ENCODE peak calls at places on chromosome 4, in eight cellular contexts. One of them, this sample, is unnamed.

GRCh38 chr4:26087108-26087507 is 173.1 kb downstream of the SMIM20 start:
- DNase-seq in NCI-H2029: no peak
- DNase-seq in GM06990: no peak
- DNase-seq in head of caudate nucleus: no peak
- DNase-seq in NCI-H1105: no peak
- DNase-seq in NCI-H2171 treated with DMSO at 0.1 percent for 48 hours: no peak
- DNase-seq in MCF 10A: no peak
- DNase-seq in HCEC 1CT: no peak
- DNase-seq in this sample: no peak

GRCh38 chr4:98150092-98150761 is 7.0 kb upstream of the STPG2 start:
- DNase-seq in NCI-H2029: no peak
- DNase-seq in GM06990: no peak
- DNase-seq in head of caudate nucleus: no peak
- DNase-seq in NCI-H1105: no peak
- DNase-seq in NCI-H2171 treated with DMSO at 0.1 percent for 48 hours: peak; percentile 7
- DNase-seq in MCF 10A: peak; percentile 20
- DNase-seq in HCEC 1CT: peak; percentile 2
- DNase-seq in this sample: peak; percentile 40

GRCh38 chr4:89657931-89658700 is 178.8 kb downstream of the SNCA start:
- DNase-seq in NCI-H2029: no peak
- DNase-seq in GM06990: peak; percentile 29
- DNase-seq in head of caudate nucleus: no peak
- DNase-seq in NCI-H1105: no peak
- DNase-seq in NCI-H2171 treated with DMSO at 0.1 percent for 48 hours: peak; percentile 24
- DNase-seq in MCF 10A: peak; percentile 53
- DNase-seq in HCEC 1CT: peak; percentile 33
- DNase-seq in this sample: peak; percentile 54

GRCh38 chr4:80413096-80413495 is 77.6 kb downstream of the CFAP299 start:
- DNase-seq in NCI-H2029: no peak
- DNase-seq in GM06990: no peak
- DNase-seq in head of caudate nucleus: no peak
- DNase-seq in NCI-H1105: no peak
- DNase-seq in NCI-H2171 treated with DMSO at 0.1 percent for 48 hours: no peak
- DNase-seq in MCF 10A: no peak
- DNase-seq in HCEC 1CT: no peak
- DNase-seq in this sample: no peak

GRCh38 chr4:106569151-106570029 is 200.8 kb upstream of the GIMD1 start:
- DNase-seq in NCI-H2029: no peak
- DNase-seq in GM06990: no peak
- DNase-seq in head of caudate nucleus: no peak
- DNase-seq in NCI-H1105: no peak
- DNase-seq in NCI-H2171 treated with DMSO at 0.1 percent for 48 hours: no peak
- DNase-seq in MCF 10A: no peak
- DNase-seq in HCEC 1CT: peak; percentile 37
- DNase-seq in this sample: no peak

GRCh38 chr4:185997287-185997686 is 71.7 kb upstream of the TLR3 start:
- DNase-seq in NCI-H2029: no peak
- DNase-seq in GM06990: no peak
- DNase-seq in head of caudate nucleus: no peak
- DNase-seq in NCI-H1105: no peak
- DNase-seq in NCI-H2171 treated with DMSO at 0.1 percent for 48 hours: no peak
- DNase-seq in MCF 10A: no peak
- DNase-seq in HCEC 1CT: no peak
- DNase-seq in this sample: no peak

GRCh38 chr4:174119051-174119450 is 164.4 kb downstream of the FBXO8 start:
- DNase-seq in NCI-H2029: no peak
- DNase-seq in GM06990: no peak
- DNase-seq in head of caudate nucleus: no peak
- DNase-seq in NCI-H1105: no peak
- DNase-seq in NCI-H2171 treated with DMSO at 0.1 percent for 48 hours: no peak
- DNase-seq in MCF 10A: peak; percentile 74
- DNase-seq in HCEC 1CT: peak; percentile 61
- DNase-seq in this sample: peak; percentile 70

GRCh38 chr4:148651991-148652390 is 209.8 kb upstream of the NR3C2 start:
- DNase-seq in NCI-H2029: no peak
- DNase-seq in GM06990: no peak
- DNase-seq in head of caudate nucleus: no peak
- DNase-seq in NCI-H1105: no peak
- DNase-seq in NCI-H2171 treated with DMSO at 0.1 percent for 48 hours: no peak
- DNase-seq in MCF 10A: no peak
- DNase-seq in HCEC 1CT: no peak
- DNase-seq in this sample: no peak

GRCh38 chr4:52107745-52108144 is 56.6 kb downstream of the SPATA18 start:
- DNase-seq in NCI-H2029: no peak
- DNase-seq in GM06990: no peak
- DNase-seq in head of caudate nucleus: no peak
- DNase-seq in NCI-H1105: no peak
- DNase-seq in NCI-H2171 treated with DMSO at 0.1 percent for 48 hours: no peak
- DNase-seq in MCF 10A: no peak
- DNase-seq in HCEC 1CT: no peak
- DNase-seq in this sample: peak; percentile 2

This sample was measured in RKO.